ENCODE peak calls at places on chromosomes 1 and 21, in four cellular contexts. M is SJSA1; Q is stimulated activated CD4-positive, alpha-beta T cell treated with anti-CD3 and anti-CD28 coated beads, Interleukin-2, amount 100 ng/mL, for 48 hours; T is SJCRH30. Z is an unnamed sample.

GRCh38 chr21:44353200-44353970 is at the start of gene TRPM2:
- DNase-seq in M (no peak), Q (no peak), T (no peak), Z (no peak)

GRCh38 chr1:34199927-34200326 is 23.2 kb downstream of the C1orf94 start:
- DNase-seq in Q (no peak), T (no peak), M (peak; percentile 14), Z (no peak)

GRCh38 chr1:203204776-203205175 is 18.3 kb upstream of the CHI3L1 start:
- DNase-seq in M (no peak), T (peak; percentile 36), Q (no peak), Z (no peak)

GRCh38 chr1:115669002-115669673 is 27.4 kb downstream of the VANGL1 start:
- DNase-seq in M (peak; percentile 42), T (peak; percentile 69), Q (no peak), Z (no peak)

GRCh38 chr1:237701534-237701933 is 189.2 kb downstream of the ZP4 start:
- DNase-seq in T (no peak), Q (no peak), M (no peak), Z (no peak)

GRCh38 chr1:12167493-12168429 is 970 bp downstream of the TNFRSF1B start:
- DNase-seq in Q (no peak), T (peak; percentile 73), M (no peak), Z (no peak)

GRCh38 chr1:67761054-67761453 is 72.2 kb downstream of the GNG12 start:
- DNase-seq in Q (no peak), M (no peak), T (no peak), Z (no peak)

GRCh38 chr1:241658081-241658793 is 6.2 kb downstream of the WDR64 start:
- DNase-seq in T (no peak), M (peak; percentile 53), Q (no peak), Z (no peak)

GRCh38 chr21:45588086-45588825 is 46.0 kb upstream of the SLC19A1 start:
- DNase-seq in M (no peak), T (no peak), Q (no peak), Z (no peak)

GRCh38 chr1:169874229-169874628 is 19.5 kb downstream of the SCYL3 start:
- DNase-seq in T (no peak), Q (no peak), M (no peak), Z (no peak)

GRCh38 chr1:21567241-21568005 is 58.2 kb downstream of the ALPL start:
- DNase-seq in T (peak; percentile 81), M (peak; percentile 97), Q (no peak), Z (no peak)

GRCh38 chr1:54009406-54009805 is 8.6 kb downstream of the LDLRAD1 start:
- DNase-seq in T (no peak), M (no peak), Q (no peak), Z (no peak)

GRCh38 chr1:59046730-59047157 is 250.2 kb upstream of the FGGY start:
- DNase-seq in Q (peak; percentile 23), T (no peak), M (no peak), Z (no peak)

GRCh38 chr1:88462481-88463261 is 221.4 kb upstream of the PKN2 start:
- DNase-seq in Q (no peak), T (no peak), M (peak; percentile 8), Z (peak; percentile 42)

GRCh38 chr1:54981466-54981865 is 1.0 kb downstream of the TMEM61 start:
- DNase-seq in M (no peak), T (no peak), Q (no peak), Z (no peak)

GRCh38 chr1:149888999-149889289 is 10.4 kb upstream of the BOLA1 start:
- DNase-seq in Q (no peak), M (no peak), T (peak; percentile 68), Z (no peak)

GRCh38 chr1:170663011-170663410 is 920 bp upstream of the PRRX1 start:
- DNase-seq in Q (no peak), T (no peak), M (peak; percentile 6), Z (no peak)

GRCh38 chr1:94281361-94282142 is 44.2 kb upstream of the ARHGAP29 start:
- DNase-seq in Q (no peak), T (no peak), M (no peak), Z (no peak)

GRCh38 chr1:244049142-244049968 is 1.7 kb upstream of the ZBTB18 start:
- DNase-seq in Q (peak; percentile 11), M (peak; percentile 41), T (peak; percentile 51), Z (peak; percentile 66)

GRCh38 chr1:186155594-186155993 is 219.5 kb downstream of the TPR start:
- DNase-seq in M (peak; percentile 58), Q (no peak), T (peak; percentile 47), Z (no peak)

GRCh38 chr1:204564835-204565234 is 48.6 kb downstream of the MDM4 start:
- DNase-seq in M (no peak), Q (no peak), T (no peak), Z (no peak)

GRCh38 chr21:32726742-32727477 is 903 bp downstream of the SYNJ1 start:
- DNase-seq in T (peak; percentile 53), Q (no peak), M (no peak), Z (peak; percentile 16)

GRCh38 chr1:151839457-151840409 is at the start of gene C2CD4D:
- DNase-seq in T (no peak), Q (peak; percentile 60), M (peak; percentile 51), Z (peak; percentile 48)

GRCh38 chr1:29655945-29656866 is 419.9 kb downstream of the PTPRU start:
- DNase-seq in M (no peak), T (peak; percentile 60), Q (no peak), Z (no peak)

GRCh38 chr1:186819140-186819539 is 9.6 kb upstream of the PLA2G4A start:
- DNase-seq in Q (no peak), M (no peak), T (no peak), Z (no peak)

GRCh38 chr1:151062738-151063371 is 2.7 kb downstream of the MLLT11 start:
- DNase-seq in M (peak; percentile 36), T (no peak), Q (no peak), Z (no peak)

GRCh38 chr21:44292812-44293195 is 7.0 kb upstream of the PFKL start:
- DNase-seq in T (no peak), Q (no peak), M (no peak), Z (no peak)

GRCh38 chr1:209627349-209628196 is 24.7 kb downstream of the LAMB3 start:
- DNase-seq in Q (peak; percentile 90), T (peak; percentile 95), M (peak; percentile 64), Z (peak; percentile 23)

GRCh38 chr1:8584316-8584715 is 233.1 kb downstream of the RERE start:
- DNase-seq in M (no peak), Q (no peak), T (no peak), Z (no peak)

GRCh38 chr1:229079196-229079595 is 191.7 kb upstream of the RAB4A start:
- DNase-seq in T (no peak), Q (no peak), M (no peak), Z (no peak)

GRCh38 chr1:232211149-232211548 is 418.8 kb downstream of the SIPA1L2 start:
- DNase-seq in T (peak; percentile 31), Q (no peak), M (no peak), Z (peak; percentile 32)

Z was measured in HuH-7.5.